ENCODE peak calls at places on chromosomes 13 and 19, in five cellular contexts. C, M, H, I and W are unnamed samples.

GRCh38 chr13:51856027-51856736 is 5.6 kb upstream of the CCDC70 start:
- DNase-seq in C (no peak), M (no peak), H (no peak), I (no peak), W (no peak)

GRCh38 chr13:73989244-73989843 is 144.9 kb downstream of the KLF12 start:
- DNase-seq in C (no peak), I (no peak), H (no peak), M (no peak), W (no peak)

GRCh38 chr19:34096020-34096915 is 76.0 kb upstream of the LSM14A start:
- DNase-seq in C (no peak), H (peak), M (peak), I (no peak), W (no peak)

GRCh38 chr19:39145180-39145953 is 19.8 kb downstream of the PAK4 start:
- DNase-seq in I (no peak), M (no peak), H (no peak), C (no peak), W (no peak)

GRCh38 chr13:28819748-28820098 is 416 bp upstream of the MTUS2 start:
- DNase-seq in I (no peak), H (no peak), C (peak), M (peak), W (no peak)

GRCh38 chr13:99065250-99066015 is 87.6 kb upstream of the DOCK9 start:
- DNase-seq in H (no peak), C (no peak), M (no peak), I (no peak), W (no peak)

GRCh38 chr13:67143544-67144115 is 86.5 kb downstream of the PCDH9 start:
- DNase-seq in H (no peak), I (no peak), C (no peak), M (no peak), W (no peak)

GRCh38 chr19:48656840-48657474 is 11.0 kb upstream of the CA11 start:
- DNase-seq in C (no peak), M (no peak), H (no peak), I (no peak), W (no peak)

GRCh38 chr19:7870571-7871279 is 3.5 kb downstream of the PRR36 start:
- DNase-seq in I (no peak), M (peak), H (peak), C (no peak), W (no peak)

GRCh38 chr13:44410328-44410859 is 36.8 kb downstream of the SERP2 start:
- DNase-seq in H (no peak), I (no peak), C (no peak), M (no peak), W (no peak)
- TF ChIP-seq CTCF in H (no peak), I (no peak), C (no peak), M (peak), W (no peak)

GRCh38 chr13:101757446-101758039 is 305.1 kb downstream of the ITGBL1 start:
- DNase-seq in I (no peak), H (no peak), M (peak), C (no peak), W (no peak)
- TF ChIP-seq CTCF in I (peak), H (peak), M (peak), C (peak), W (no peak)

GRCh38 chr19:5563941-5564612 is 3.7 kb downstream of the TINCR start:
- DNase-seq in I (no peak), C (no peak), H (no peak), M (peak), W (no peak)

GRCh38 chr19:5564930-5565329 is 2.8 kb downstream of the TINCR start:
- DNase-seq in I (no peak), C (no peak), H (no peak), M (no peak), W (no peak)

GRCh38 chr19:5562280-5562679 is 5.5 kb downstream of the TINCR start:
- DNase-seq in I (no peak), H (no peak), M (no peak), C (no peak), W (no peak)

GRCh38 chr19:5561559-5561958 is 6.2 kb downstream of the TINCR start:
- DNase-seq in M (no peak), C (no peak), H (no peak), I (no peak), W (no peak)

GRCh38 chr19:5563008-5563431 is 4.7 kb downstream of the TINCR start:
- DNase-seq in M (no peak), I (no peak), H (no peak), C (no peak), W (no peak)
- TF ChIP-seq CTCF in M (peak), I (no peak), H (no peak), C (peak), W (no peak)

DNA sequence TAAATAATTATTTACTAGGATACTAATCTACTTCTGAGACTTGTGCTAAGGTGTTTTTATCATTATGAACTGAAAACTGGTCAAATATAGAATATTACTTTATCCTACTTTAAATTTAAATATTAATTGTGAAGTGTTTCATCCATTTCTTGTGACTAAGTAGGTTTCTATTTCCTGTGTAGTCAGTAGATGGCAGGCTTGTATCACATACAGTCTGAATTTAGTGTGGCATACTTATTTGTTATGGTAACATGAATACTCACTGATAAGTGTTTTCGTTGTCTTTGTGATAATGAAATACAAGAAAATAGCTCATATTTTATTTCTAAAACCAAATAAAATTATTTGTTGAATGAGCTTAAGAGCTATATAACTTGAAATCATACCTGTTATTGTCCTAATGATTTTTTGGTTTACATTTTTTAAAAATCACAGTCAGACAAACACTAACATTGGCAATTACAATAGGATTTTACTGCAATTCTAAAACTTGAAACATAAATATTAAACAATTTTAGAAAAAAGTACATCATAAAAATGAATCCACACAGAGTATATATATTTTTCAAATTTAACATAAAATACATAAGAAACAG is 904.6 kb upstream of the PCDH20 start:
- DNase-seq in I (no peak), C (no peak), M (peak), H (peak), W (no peak)
- TF ChIP-seq CTCF in I (peak), C (peak), M (peak), H (no peak), W (no peak)